ENCODE peak calls at places on chromosomes 11 and 22, in four cellular contexts. I, V, M and L are unnamed samples.

GRCh38 chr11:108111126-108111525 is 10.2 kb upstream of the ACAT1 start:
- DNase-seq in I (no peak), V (no peak), M (no peak), L (no peak)

GRCh38 chr11:3026803-3027202 is 30.4 kb downstream of the CARS1 start:
- DNase-seq in I (no peak), V (no peak), M (no peak), L (no peak)

GRCh38 chr11:69217276-69218105 is 61.8 kb downstream of the SMIM38 start:
- DNase-seq in I (no peak), M (no peak), V (no peak), L (no peak)

GRCh38 chr22:49503896-49504521 is 323.7 kb downstream of the BRD1 start:
- DNase-seq in V (no peak), I (no peak), M (no peak), L (no peak)

GRCh38 chr11:111411456-111411855 is 32.4 kb upstream of the POU2AF1 start:
- DNase-seq in I (no peak), V (no peak), M (no peak), L (no peak)

GRCh38 chr11:46388619-46389449 is 2.7 kb downstream of the CHRM4 start:
- DNase-seq in M (no peak), I (no peak), V (no peak), L (no peak)

GRCh38 chr11:3609416-3610265 is 32.2 kb downstream of the ART5 start:
- DNase-seq in I (peak), V (peak), M (peak), L (no peak)

GRCh38 chr11:75793966-75794365 is 21.0 kb upstream of the UVRAG start:
- DNase-seq in M (no peak), V (no peak), I (no peak), L (no peak)

GRCh38 chr11:33525789-33526188 is 174.8 kb downstream of the C11orf91 start:
- DNase-seq in V (no peak), I (no peak), M (no peak), L (no peak)

GRCh38 chr11:61068581-61068980 is 33.7 kb upstream of the CD5 start:
- DNase-seq in M (no peak), I (no peak), V (no peak), L (no peak)

GRCh38 chr11:61072316-61073109 is 29.8 kb upstream of the CD5 start:
- DNase-seq in M (no peak), I (no peak), V (no peak), L (no peak)

GRCh38 chr11:61071880-61072279 is 30.4 kb upstream of the CD5 start:
- DNase-seq in M (no peak), V (no peak), I (no peak), L (no peak)

GRCh38 chr11:61069427-61069826 is 32.9 kb upstream of the CD5 start:
- DNase-seq in V (no peak), M (no peak), I (no peak), L (no peak)

GRCh38 chr11:61071208-61071681 is 31.0 kb upstream of the CD5 start:
- DNase-seq in M (no peak), I (no peak), V (no peak), L (peak)
- H3K27ac ChIP-seq in M (no peak), I (peak), V (no peak), L (peak)

DNA sequence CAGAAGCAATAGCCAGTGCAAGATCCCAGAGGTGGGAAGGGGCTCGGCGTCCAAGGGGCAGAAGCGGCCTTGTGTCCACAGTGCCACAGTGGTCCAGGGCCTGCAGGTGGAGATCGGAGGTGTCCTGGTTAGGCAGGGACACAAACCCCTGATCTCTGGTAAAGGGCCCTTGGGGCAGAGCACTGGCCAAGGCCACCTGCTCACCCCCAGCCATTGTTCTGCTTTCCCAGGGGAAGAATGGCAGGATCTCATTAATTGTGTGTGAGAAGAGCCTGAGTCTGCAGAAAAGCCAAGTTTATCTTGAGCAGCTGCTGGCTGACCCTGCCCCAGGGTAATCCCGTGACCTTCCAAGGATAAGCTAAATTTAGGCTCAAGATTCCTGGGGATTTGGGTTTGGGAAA is 3.1 kb upstream of the CLDN5 start:
- DNase-seq in M (no peak), V (no peak), I (no peak), L (no peak)
- H3K27ac ChIP-seq in M (no peak), V (no peak), I (no peak), L (no peak)

DNA sequence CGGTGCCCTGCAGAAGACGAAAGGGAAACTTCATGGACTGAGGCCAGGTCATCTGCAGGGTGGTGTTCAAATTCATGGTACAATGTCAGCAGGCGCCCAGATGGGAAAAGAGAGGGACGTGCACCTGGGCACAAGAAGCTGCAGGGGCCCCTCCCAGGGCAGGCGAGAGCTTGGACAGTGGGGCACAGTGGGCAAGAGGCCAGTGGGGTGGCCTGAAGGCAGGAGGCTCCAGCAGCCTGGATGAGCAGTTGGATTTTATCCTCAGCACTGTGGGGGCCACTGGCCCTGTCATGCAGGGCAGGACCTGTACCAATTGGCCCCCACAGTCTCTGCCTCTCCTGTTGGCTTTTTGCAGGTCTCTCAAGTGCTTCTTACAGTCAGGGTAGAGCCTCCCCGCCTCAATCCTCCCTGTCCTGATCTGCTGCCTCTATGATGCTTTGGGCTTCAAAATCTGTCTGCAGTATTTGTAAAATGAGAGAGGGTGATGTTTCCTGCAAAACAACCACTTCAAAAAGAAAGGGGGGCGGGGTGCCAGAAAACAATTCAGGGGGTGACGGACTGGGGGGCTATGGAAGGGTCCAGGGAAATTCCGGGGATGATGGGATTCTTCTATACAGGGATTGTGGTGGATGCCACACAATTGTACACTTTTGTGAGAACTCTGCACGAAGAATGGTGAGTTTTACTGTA is 1.7 kb upstream of the BID start:
- DNase-seq in V (no peak), M (no peak), I (no peak), L (no peak)
- H3K27ac ChIP-seq in V (no peak), M (no peak), I (no peak), L (peak)

GRCh38 chr22:39239561-39240423 is 5.0 kb downstream of the PDGFB start:
- DNase-seq in V (no peak), I (no peak), M (no peak), L (no peak)

GRCh38 chr22:39237276-39238123 is 7.3 kb downstream of the PDGFB start:
- DNase-seq in I (no peak), M (no peak), V (no peak), L (peak)

GRCh38 chr22:39238124-39238466 is 6.7 kb downstream of the PDGFB start:
- DNase-seq in V (no peak), M (no peak), I (no peak), L (no peak)

GRCh38 chr22:39238966-39239510 is 5.7 kb downstream of the PDGFB start:
- DNase-seq in M (no peak), V (no peak), I (no peak), L (no peak)

DNA sequence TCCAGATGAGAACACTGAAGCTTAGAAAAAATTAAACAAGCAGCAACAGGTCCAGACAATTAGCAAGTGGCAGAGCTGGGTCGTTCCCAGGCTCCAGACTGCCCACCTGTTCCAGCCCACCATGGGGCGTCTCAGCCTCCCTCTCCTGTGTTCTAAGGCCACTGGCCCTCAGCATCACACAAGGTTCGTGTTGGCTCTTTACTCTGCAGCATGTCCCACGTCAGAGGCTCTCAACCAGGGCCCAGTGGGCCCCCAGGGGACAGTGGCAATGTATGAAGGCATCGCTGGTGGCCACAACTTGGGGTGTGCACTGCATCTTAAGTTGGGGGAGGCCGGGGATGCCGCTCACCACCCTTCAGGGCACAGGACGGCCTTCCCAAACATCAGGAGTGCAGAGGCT is 6.2 kb downstream of the PDGFB start:
- DNase-seq in I (no peak), V (no peak), M (no peak), L (no peak)
- H3K27ac ChIP-seq in I (peak), V (no peak), M (no peak), L (no peak)

DNA sequence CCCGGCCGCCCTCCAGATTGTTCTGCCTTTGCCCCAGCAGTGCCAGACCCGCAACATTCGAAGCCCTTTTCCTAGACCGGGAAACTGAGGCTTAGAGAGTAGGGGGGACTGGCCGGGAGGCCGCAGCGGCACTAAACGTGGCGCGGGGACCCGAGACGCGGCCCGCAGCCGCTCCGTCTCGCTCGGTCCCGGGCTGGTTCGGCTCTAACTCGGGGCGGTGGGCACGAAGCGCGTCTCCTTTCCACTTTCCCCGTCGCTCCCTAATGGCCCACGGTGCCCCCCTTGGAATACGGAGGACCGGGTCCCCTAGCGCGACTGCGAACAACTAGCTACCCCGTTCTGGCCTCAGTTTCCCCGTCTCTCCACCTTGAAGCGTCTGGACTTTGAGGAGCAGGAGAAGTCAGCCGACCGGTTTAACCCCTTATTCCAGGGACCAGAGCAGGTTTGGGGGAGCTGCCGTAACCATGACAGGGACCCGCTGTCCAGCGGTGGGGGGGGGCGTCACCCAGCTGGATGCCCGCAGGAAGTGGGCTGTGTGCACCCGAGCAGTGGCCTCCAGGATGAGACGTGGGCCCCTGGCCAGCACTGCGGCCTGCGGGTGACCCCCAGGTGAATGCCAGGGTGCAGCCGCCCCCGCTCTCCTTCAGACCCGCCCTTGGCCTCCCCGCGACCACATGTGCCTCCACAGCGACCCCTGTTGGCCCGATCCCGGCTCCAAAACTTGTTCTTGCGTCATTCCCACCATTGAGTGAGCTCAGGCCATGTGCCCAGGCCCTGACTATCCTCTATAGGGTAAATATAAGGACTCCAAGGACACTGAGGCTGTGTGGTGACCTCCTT is 1.1 kb downstream of the CDC42EP1 start:
- DNase-seq in V (peak), M (peak), I (peak), L (peak)
- H3K27ac ChIP-seq in V (no peak), M (peak), I (peak), L (no peak)